ENCODE peak calls at places on chromosome 10, in four cellular contexts. One of them, this sample, is unnamed.
A peak's percentile ranks its signal among the peaks of the same experiment; 100 is the strongest.

GRCh38 chr10:132362151-132362611 is 30.2 kb downstream of the LRRC27 start:
- DNase-seq in IMR-90: no peak
- DNase-seq in dorsolateral prefrontal cortex: no peak
- DNase-seq in heart right ventricle: no peak
- DNase-seq in this sample: no peak

GRCh38 chr10:33336606-33337334 is 2.3 kb upstream of the NRP1 start:
- DNase-seq in heart right ventricle: peak; percentile 74
- DNase-seq in dorsolateral prefrontal cortex: no peak
- DNase-seq in IMR-90: no peak
- DNase-seq in this sample: no peak

GRCh38 chr10:28698075-28698474 is 20.8 kb downstream of the BAMBI start:
- DNase-seq in IMR-90: no peak
- DNase-seq in heart right ventricle: no peak
- DNase-seq in dorsolateral prefrontal cortex: no peak
- DNase-seq in this sample: no peak

GRCh38 chr10:113788604-113789083 is 37.2 kb downstream of the PLEKHS1 start:
- DNase-seq in heart right ventricle: peak; percentile 15
- DNase-seq in IMR-90: peak; percentile 96
- DNase-seq in dorsolateral prefrontal cortex: peak; percentile 54
- DNase-seq in this sample: peak; percentile 96

GRCh38 chr10:26946103-26946907 is 85.5 kb upstream of the ABI1 start:
- DNase-seq in heart right ventricle: no peak
- DNase-seq in IMR-90: no peak
- DNase-seq in dorsolateral prefrontal cortex: no peak
- DNase-seq in this sample: peak; percentile 86

GRCh38 chr10:71727429-71728217 is 8.0 kb upstream of the C10orf105 start:
- DNase-seq in dorsolateral prefrontal cortex: no peak
- DNase-seq in IMR-90: no peak
- DNase-seq in heart right ventricle: peak; percentile 79
- DNase-seq in this sample: peak; percentile 31

GRCh38 chr10:23364378-23364777 is 19.8 kb upstream of the C10orf67 start:
- DNase-seq in dorsolateral prefrontal cortex: no peak
- DNase-seq in heart right ventricle: no peak
- DNase-seq in IMR-90: no peak
- DNase-seq in this sample: no peak

GRCh38 chr10:92074126-92074887 is 150.7 kb downstream of the BTAF1 start:
- DNase-seq in heart right ventricle: no peak
- DNase-seq in IMR-90: peak; percentile 6
- DNase-seq in dorsolateral prefrontal cortex: no peak
- DNase-seq in this sample: peak; percentile 28

GRCh38 chr10:59580257-59580863 is 129.3 kb downstream of the SLC16A9 start:
- DNase-seq in IMR-90: peak; percentile 58
- DNase-seq in heart right ventricle: no peak
- DNase-seq in dorsolateral prefrontal cortex: no peak
- DNase-seq in this sample: peak; percentile 55

GRCh38 chr10:58985216-58985615 is 191.2 kb upstream of the PHYHIPL start:
- DNase-seq in IMR-90: no peak
- DNase-seq in dorsolateral prefrontal cortex: no peak
- DNase-seq in heart right ventricle: no peak
- DNase-seq in this sample: no peak

GRCh38 chr10:62043493-62043938 is 142.0 kb downstream of the ARID5B start:
- DNase-seq in heart right ventricle: no peak
- DNase-seq in IMR-90: peak; percentile 82
- DNase-seq in dorsolateral prefrontal cortex: no peak
- DNase-seq in this sample: peak; percentile 80

GRCh38 chr10:67665491-67665890 is 30.5 kb downstream of the CTNNA3 start:
- DNase-seq in IMR-90: no peak
- DNase-seq in dorsolateral prefrontal cortex: peak; percentile 85
- DNase-seq in heart right ventricle: peak; percentile 43
- DNase-seq in this sample: peak; percentile 11

GRCh38 chr10:133459454-133460207 is 5.9 kb downstream of the SCART1 start:
- DNase-seq in IMR-90: no peak
- DNase-seq in heart right ventricle: no peak
- DNase-seq in dorsolateral prefrontal cortex: no peak
- DNase-seq in this sample: no peak

GRCh38 chr10:11643039-11643438 is 31.6 kb upstream of the USP6NL start:
- DNase-seq in IMR-90: no peak
- DNase-seq in heart right ventricle: no peak
- DNase-seq in dorsolateral prefrontal cortex: no peak
- DNase-seq in this sample: no peak

GRCh38 chr10:132828681-132829080 is 42.7 kb upstream of the NKX6-2 start:
- DNase-seq in heart right ventricle: no peak
- DNase-seq in dorsolateral prefrontal cortex: no peak
- DNase-seq in IMR-90: no peak
- DNase-seq in this sample: no peak

GRCh38 chr10:119408072-119408471 is 134.4 kb downstream of the RGS10 start:
- DNase-seq in IMR-90: no peak
- DNase-seq in heart right ventricle: no peak
- DNase-seq in dorsolateral prefrontal cortex: no peak
- DNase-seq in this sample: no peak

GRCh38 chr10:105017116-105017515 is 376.0 kb downstream of the SORCS3 start:
- DNase-seq in heart right ventricle: no peak
- DNase-seq in IMR-90: no peak
- DNase-seq in dorsolateral prefrontal cortex: no peak
- DNase-seq in this sample: peak; percentile 51

GRCh38 chr10:101889256-101890210 is 45.9 kb upstream of the KCNIP2 start:
- DNase-seq in dorsolateral prefrontal cortex: peak; percentile 95
- DNase-seq in heart right ventricle: peak; percentile 79
- DNase-seq in IMR-90: peak; percentile 78
- DNase-seq in this sample: peak; percentile 75

GRCh38 chr10:20598590-20598989 is 298.5 kb downstream of the NEBL start:
- DNase-seq in IMR-90: peak; percentile 51
- DNase-seq in dorsolateral prefrontal cortex: peak; percentile 42
- DNase-seq in heart right ventricle: peak; percentile 45
- DNase-seq in this sample: peak; percentile 68

GRCh38 chr10:92829042-92829785 is 19.1 kb upstream of the EXOC6 start:
- DNase-seq in heart right ventricle: no peak
- DNase-seq in dorsolateral prefrontal cortex: no peak
- DNase-seq in IMR-90: no peak
- DNase-seq in this sample: no peak

GRCh38 chr10:68301790-68302502 is 29.9 kb upstream of the HNRNPH3 start:
- DNase-seq in IMR-90: peak; percentile 75
- DNase-seq in heart right ventricle: no peak
- DNase-seq in dorsolateral prefrontal cortex: no peak
- DNase-seq in this sample: peak; percentile 64

GRCh38 chr10:33155720-33156638 is 178.5 kb downstream of the NRP1 start:
- DNase-seq in heart right ventricle: no peak
- DNase-seq in IMR-90: peak; percentile 91
- DNase-seq in dorsolateral prefrontal cortex: no peak
- DNase-seq in this sample: peak; percentile 91

GRCh38 chr10:132370426-132371340 is 26.3 kb upstream of the PWWP2B start:
- DNase-seq in IMR-90: no peak
- DNase-seq in heart right ventricle: no peak
- DNase-seq in dorsolateral prefrontal cortex: no peak
- DNase-seq in this sample: no peak

GRCh38 chr10:36681751-36682633 is 443.4 kb upstream of the ANKRD30A start:
- DNase-seq in heart right ventricle: no peak
- DNase-seq in IMR-90: peak; percentile 67
- DNase-seq in dorsolateral prefrontal cortex: no peak
- DNase-seq in this sample: no peak

DNA sequence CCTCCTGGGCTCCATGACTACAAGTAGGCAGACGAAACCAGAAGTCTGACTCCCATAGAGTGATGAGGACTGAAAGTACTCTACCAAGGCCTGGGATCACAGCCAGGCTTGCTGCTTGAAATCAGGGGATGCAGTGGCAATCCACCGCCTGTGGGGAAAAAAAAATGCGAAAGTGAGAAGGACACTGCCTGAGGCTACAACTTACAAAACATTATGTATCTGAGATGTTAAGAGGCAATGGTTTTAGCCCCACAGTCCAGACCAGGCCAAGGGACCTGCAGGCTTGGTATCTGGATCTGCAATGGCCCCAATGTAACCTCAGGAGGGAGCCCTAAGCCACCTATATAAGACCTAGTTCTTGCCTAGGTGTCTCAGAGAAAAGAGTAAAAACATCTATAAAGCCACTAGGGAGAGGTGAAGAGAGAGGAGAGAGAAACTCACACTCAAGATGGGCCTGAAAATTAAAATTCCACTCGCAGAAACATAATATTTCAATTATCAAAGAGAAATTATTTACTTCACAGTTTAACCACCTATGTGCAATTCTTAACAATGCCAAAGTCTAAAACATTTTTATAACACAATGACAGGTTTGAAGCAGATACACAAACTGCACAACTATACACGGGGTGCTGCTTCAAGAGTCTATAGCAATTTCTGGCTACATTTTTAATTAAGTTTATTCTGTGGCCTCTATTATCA is 13.9 kb downstream of the DNAJC1 start:
- DNase-seq in heart right ventricle: peak; percentile 19
- DNase-seq in IMR-90: peak; percentile 52
- DNase-seq in dorsolateral prefrontal cortex: peak; percentile 61
- DNase-seq in this sample: peak; percentile 63
- TF ChIP-seq CTCF in heart right ventricle: peak; percentile 46
- TF ChIP-seq CTCF in IMR-90: peak; percentile 25
- TF ChIP-seq CTCF in dorsolateral prefrontal cortex: peak; percentile 57
- TF ChIP-seq CTCF in this sample: peak; percentile 75

DNA sequence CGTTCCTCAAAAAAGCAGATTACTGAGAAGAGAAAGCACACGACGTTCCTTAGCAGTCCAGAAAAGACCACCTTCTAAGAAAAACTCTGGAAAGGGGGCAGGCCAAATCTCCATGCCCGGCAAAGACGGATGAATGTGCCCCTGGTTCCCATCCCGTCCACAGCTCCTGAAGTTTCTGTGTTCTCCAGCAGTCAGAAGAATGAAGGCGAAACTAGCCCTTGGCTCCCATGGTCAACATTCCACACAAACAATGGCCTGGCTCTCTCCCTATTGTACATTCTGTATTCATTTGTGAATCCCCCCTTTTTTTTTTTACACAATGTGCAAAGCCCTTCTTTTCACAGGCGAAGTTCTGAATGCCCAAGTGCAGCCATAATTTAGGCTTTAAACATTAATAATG is 5.3 kb downstream of the CTBP2 start:
- DNase-seq in IMR-90: no peak
- DNase-seq in dorsolateral prefrontal cortex: no peak
- DNase-seq in heart right ventricle: no peak
- DNase-seq in this sample: no peak
- H3K4me3 ChIP-seq in IMR-90: no peak overlapping the region
- H3K4me3 ChIP-seq in dorsolateral prefrontal cortex: peak overlapping the region; percentile 25
- H3K4me3 ChIP-seq in heart right ventricle: no peak overlapping the region
- H3K4me3 ChIP-seq in this sample: peak overlapping the region; percentile 31

GRCh38 chr10:3728563-3728962 is 56.4 kb downstream of the KLF6 start:
- DNase-seq in IMR-90: no peak
- DNase-seq in dorsolateral prefrontal cortex: no peak
- DNase-seq in heart right ventricle: no peak
- DNase-seq in this sample: no peak
- TF ChIP-seq CTCF in IMR-90: no peak
- TF ChIP-seq CTCF in dorsolateral prefrontal cortex: no peak
- TF ChIP-seq CTCF in heart right ventricle: no peak
- TF ChIP-seq CTCF in this sample: no peak

GRCh38 chr10:112376578-112376855 is 2.6 kb downstream of the ACSL5 start:
- DNase-seq in IMR-90: no peak
- DNase-seq in heart right ventricle: no peak
- DNase-seq in dorsolateral prefrontal cortex: no peak
- DNase-seq in this sample: no peak
- H3K4me3 ChIP-seq in IMR-90: no peak overlapping the region
- H3K4me3 ChIP-seq in heart right ventricle: peak overlapping the region; percentile 36
- H3K4me3 ChIP-seq in dorsolateral prefrontal cortex: peak overlapping the region; percentile 32
- H3K4me3 ChIP-seq in this sample: no peak overlapping the region

DNA sequence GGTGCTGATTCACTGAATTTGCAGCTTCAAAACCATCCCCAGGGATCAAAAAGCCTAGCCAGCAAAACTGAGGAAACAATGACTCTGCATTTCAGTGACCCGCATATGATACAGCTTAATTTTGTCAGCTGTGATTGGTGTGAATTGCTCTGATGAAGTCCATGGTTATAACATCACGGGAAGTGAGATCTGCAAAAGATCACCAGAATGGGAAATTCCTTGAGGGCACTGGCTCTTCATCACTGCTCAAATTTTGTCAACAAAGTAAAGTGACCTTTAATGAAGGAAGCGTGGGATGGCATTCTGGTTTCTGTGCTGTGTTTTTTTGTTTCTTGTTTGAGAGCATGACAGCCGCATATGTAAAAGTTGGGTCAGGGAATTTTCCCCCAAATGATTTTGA is 745.9 kb downstream of the GATA3 start:
- DNase-seq in IMR-90: no peak
- DNase-seq in dorsolateral prefrontal cortex: no peak
- DNase-seq in heart right ventricle: no peak
- DNase-seq in this sample: no peak
- TF ChIP-seq CTCF in IMR-90: no peak
- TF ChIP-seq CTCF in dorsolateral prefrontal cortex: no peak
- TF ChIP-seq CTCF in heart right ventricle: no peak
- TF ChIP-seq CTCF in this sample: no peak

This sample was measured in epithelial cell of esophagus.